ENCODE peak calls at places on chromosomes 1 and 21, in nine cellular contexts. A, Y, F, J, B, K, I, Z and V are unnamed samples.

GRCh38 chr1:17943506-17943905 is 164.1 kb upstream of the IGSF21 start:
- DNase-seq in B (no peak), Z (no peak), A (no peak), J (no peak), Y (no peak), F (no peak), I (no peak), K (no peak), V (no peak)

GRCh38 chr1:227532019-227532619 is 31.2 kb upstream of the ZNF678 start:
- DNase-seq in A (no peak), Z (peak), B (no peak), Y (no peak), I (no peak), F (no peak), K (no peak), J (no peak), V (no peak)

GRCh38 chr1:20584890-20585289 is 4.0 kb upstream of the CDA start:
- DNase-seq in Y (peak), Z (no peak), K (no peak), B (no peak), A (no peak), F (no peak), I (peak), J (no peak), V (no peak)

GRCh38 chr1:195686764-195687163 is 921.5 kb downstream of the KCNT2 start:
- DNase-seq in J (no peak), I (no peak), F (no peak), A (no peak), Y (no peak), K (no peak), Z (no peak), B (no peak), V (no peak)

GRCh38 chr21:38221594-38221993 is 35.2 kb upstream of the KCNJ15 start:
- DNase-seq in J (no peak), K (no peak), Y (no peak), Z (no peak), F (no peak), B (no peak), I (no peak), A (no peak), V (no peak)

GRCh38 chr1:232177438-232177837 is 452.5 kb downstream of the SIPA1L2 start:
- DNase-seq in J (no peak), I (no peak), Y (no peak), F (no peak), Z (no peak), A (no peak), K (no peak), B (no peak), V (no peak)

GRCh38 chr1:179818260-179818659 is 59.3 kb downstream of the TOR1AIP2 start:
- DNase-seq in Z (no peak), B (no peak), A (no peak), K (no peak), Y (no peak), F (no peak), I (no peak), J (no peak), V (no peak)

GRCh38 chr1:52709016-52709415 is 10.9 kb upstream of the COA7 start:
- DNase-seq in B (no peak), J (no peak), Y (no peak), F (no peak), K (no peak), Z (no peak), I (no peak), A (no peak), V (no peak)

GRCh38 chr1:116401646-116402176 is 28.7 kb downstream of the ATP1A1 start:
- DNase-seq in I (no peak), J (no peak), Z (no peak), F (no peak), Y (no peak), B (no peak), A (no peak), K (no peak), V (no peak)

GRCh38 chr21:21458124-21458631 is 460.0 kb downstream of the NCAM2 start:
- DNase-seq in F (no peak), I (no peak), J (no peak), Y (no peak), A (no peak), K (no peak), B (no peak), Z (no peak), V (no peak)

GRCh38 chr1:175201061-175201508 is 8.5 kb upstream of the KIAA0040 start:
- DNase-seq in B (no peak), I (peak), Y (no peak), K (no peak), Z (no peak), A (no peak), F (no peak), J (no peak), V (no peak)

GRCh38 chr1:111454859-111455641 is 5.8 kb downstream of the ATP5PB start:
- DNase-seq in Z (no peak), A (no peak), I (peak), F (peak), J (no peak), Y (no peak), K (no peak), B (no peak), V (no peak)

GRCh38 chr1:93221913-93222312 is 41.4 kb downstream of the CCDC18 start:
- DNase-seq in J (no peak), B (peak), K (no peak), I (peak), A (peak), Z (no peak), Y (no peak), F (no peak), V (no peak)

GRCh38 chr1:166908942-166909341 is 32.9 kb upstream of the TADA1 start:
- DNase-seq in K (no peak), Y (no peak), F (no peak), J (no peak), A (no peak), Z (no peak), I (peak), B (no peak), V (no peak)

GRCh38 chr1:32063261-32063681 is 9.5 kb upstream of the TMEM39B start:
- DNase-seq in B (no peak), I (peak), J (no peak), F (peak), K (no peak), A (peak), Y (peak), Z (no peak), V (no peak)

GRCh38 chr1:173784997-173785396 is 39.5 kb upstream of the DARS2 start:
- DNase-seq in J (no peak), I (no peak), F (no peak), A (no peak), B (no peak), K (no peak), Y (no peak), Z (no peak), V (no peak)

GRCh38 chr1:103129255-103129654 is 20.9 kb upstream of the COL11A1 start:
- DNase-seq in Z (no peak), J (no peak), F (no peak), I (peak), Y (no peak), B (no peak), K (no peak), A (no peak), V (no peak)

GRCh38 chr1:33586111-33586510 is 113.7 kb downstream of the ZSCAN20 start:
- DNase-seq in J (no peak), I (peak), A (no peak), K (no peak), F (no peak), Y (no peak), Z (peak), B (no peak), V (no peak)

DNA sequence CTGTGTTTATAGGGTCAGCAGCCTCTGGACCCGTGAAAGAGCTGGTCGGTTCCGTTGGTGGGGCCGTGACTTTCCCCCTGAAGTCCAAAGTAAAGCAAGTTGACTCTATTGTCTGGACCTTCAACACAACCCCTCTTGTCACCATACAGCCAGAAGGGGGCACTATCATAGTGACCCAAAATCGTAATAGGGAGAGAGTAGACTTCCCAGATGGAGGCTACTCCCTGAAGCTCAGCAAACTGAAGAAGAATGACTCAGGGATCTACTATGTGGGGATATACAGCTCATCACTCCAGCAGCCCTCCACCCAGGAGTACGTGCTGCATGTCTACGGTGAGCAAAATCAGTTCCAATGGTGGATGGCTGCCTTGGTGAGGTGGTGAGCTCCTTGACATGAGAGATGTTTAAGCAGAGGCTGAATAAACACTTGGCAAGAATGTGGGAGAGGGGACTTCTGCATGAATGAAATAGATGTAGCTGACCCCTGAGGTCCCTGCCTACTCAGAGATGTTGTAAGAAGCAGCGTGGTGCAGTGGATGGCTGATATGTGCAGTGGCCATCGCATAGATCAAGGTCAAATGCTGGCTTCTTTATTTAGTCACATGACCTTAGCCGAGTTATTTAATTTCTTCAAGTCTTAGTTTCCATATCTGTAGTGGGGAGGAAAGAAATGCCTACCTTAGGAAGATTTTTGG is 9.3 kb downstream of the SLAMF7 start:
- DNase-seq in B (no peak), Y (peak), I (no peak), J (no peak), Z (peak), A (no peak), K (no peak), F (peak), V (no peak)
- TF ChIP-seq CTCF in B (no peak), Y (peak), I (no peak), J (no peak), Z (peak), A (peak), K (no peak), F (peak), V (no peak)

GRCh38 chr1:25247024-25247828 is at the start of gene RSRP1:
- DNase-seq in Y (peak), I (peak), K (peak), A (peak), F (peak), Z (peak), J (peak), B (peak), V (peak)
- TF ChIP-seq CTCF in Y (no peak), I (no peak), K (no peak), A (no peak), F (no peak), Z (no peak), J (no peak), B (peak), V (no peak)

GRCh38 chr1:8239039-8239305 is 78.9 kb upstream of the SLC45A1 start:
- DNase-seq in Z (peak), F (no peak), B (peak), K (peak), Y (no peak), A (no peak), J (no peak), I (peak), V (no peak)
- TF ChIP-seq CTCF in Z (no peak), F (no peak), B (no peak), K (peak), Y (peak), A (peak), J (no peak), I (peak), V (no peak)

DNA sequence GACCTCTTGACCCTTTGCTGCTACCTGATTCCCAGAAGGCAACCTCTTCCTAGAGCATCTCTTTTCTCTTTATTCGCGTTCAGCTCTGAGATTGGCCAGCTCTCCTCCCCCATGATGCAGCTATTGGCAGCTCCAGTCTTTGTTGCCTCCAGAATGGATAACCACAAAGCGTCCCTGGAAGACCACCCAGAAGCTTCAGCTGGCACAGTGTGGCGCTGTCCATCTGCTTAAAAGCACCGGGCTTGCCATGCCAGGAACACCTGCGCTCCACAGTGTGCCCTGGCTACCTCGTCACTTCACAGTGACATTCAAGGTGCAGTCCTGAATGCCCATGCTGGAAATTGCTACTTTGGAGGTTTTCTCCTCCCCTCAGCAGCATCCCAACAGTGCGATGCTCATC is 353.9 kb downstream of the LMO4 start:
- DNase-seq in I (no peak), B (no peak), A (no peak), K (no peak), J (no peak), Z (no peak), F (no peak), Y (no peak), V (no peak)
- TF ChIP-seq CTCF in I (no peak), B (no peak), A (no peak), K (no peak), J (no peak), Z (no peak), F (no peak), Y (no peak), V (no peak)

DNA sequence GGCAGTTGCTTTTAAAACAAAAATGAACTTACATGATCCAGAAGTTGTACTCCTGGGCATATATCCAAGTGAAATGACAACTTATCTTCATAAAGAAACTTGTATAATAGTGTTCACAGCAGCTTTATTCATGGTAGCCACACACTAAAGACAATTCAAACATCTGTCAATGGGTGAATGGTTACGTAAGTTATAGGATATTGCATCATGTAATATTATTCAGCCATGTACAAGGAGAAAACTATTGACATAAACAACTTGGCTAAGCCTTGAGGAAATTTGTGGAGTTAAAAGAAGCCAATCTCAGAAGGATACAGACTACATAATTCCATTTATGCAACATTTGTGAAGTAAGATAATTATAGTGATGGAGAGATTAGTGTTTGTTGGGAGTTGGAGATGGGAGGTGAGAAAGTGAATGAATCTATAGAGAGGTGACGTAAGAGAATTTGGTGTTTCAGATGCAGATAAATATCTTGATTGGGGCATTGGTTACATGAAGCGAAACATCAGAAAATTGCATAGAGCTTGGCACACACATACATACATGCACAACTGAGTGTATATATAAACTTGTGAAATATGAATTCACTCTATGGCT is 49.9 kb upstream of the GRIK1 start:
- DNase-seq in Y (no peak), I (no peak), B (no peak), J (no peak), F (no peak), Z (no peak), A (no peak), K (no peak), V (no peak)
- TF ChIP-seq CTCF in Y (no peak), I (no peak), B (no peak), J (no peak), F (no peak), Z (no peak), A (no peak), K (no peak), V (no peak)

DNA sequence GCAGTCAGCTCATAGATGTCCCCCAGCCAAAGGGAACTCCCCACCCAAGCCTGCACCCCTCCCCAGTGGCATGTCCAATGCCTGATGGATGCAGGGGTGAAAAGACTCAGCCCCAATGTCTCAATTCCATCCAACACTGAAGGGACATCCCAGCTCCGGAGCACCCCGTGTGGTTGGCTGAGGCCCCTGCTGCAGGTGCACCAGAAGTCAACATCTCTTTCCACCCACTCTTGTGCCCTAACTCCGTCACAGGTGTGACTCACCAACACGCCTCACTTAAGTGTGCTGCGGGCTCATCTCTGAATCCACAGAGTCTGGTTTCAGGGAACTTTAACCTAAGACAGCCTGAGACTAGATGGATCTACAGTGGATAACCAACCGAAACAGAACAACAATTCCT is 40.9 kb upstream of the ZBTB18 start:
- DNase-seq in B (no peak), Y (peak), I (peak), K (no peak), A (no peak), J (no peak), F (no peak), Z (peak), V (no peak)
- TF ChIP-seq CTCF in B (no peak), Y (peak), I (no peak), K (no peak), A (no peak), J (no peak), F (no peak), Z (peak), V (peak)

DNA sequence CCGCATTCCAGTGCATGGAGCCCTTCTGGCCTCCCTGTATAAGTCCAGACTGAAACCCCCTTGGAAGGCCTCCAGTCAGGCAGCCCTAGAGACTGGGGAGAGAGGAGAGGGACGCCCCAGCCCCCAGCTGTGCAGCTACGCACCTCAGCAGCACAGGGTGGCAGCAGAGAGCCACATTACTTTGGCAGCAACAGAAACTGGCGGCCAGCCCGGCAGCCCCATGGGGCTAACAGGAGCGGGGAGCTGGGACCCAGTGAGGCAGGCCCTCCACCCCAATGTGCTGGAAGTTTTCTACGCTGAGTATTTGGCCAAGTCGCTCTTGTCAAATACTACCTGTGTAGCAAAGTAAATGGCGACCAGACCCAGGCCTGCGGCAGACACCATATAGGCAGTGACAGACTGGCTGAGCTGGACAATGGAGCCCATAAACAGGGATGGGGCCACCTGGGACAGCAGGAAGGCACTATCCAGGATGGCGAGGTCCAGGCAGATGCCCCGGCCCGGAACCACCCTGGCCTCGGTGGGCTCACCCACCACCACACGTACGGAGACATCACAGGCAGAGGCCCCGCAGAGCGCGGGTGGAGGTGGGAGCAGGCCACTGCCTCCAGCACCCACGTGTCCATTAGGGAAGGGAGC is 21.2 kb downstream of the SLC45A3 start:
- DNase-seq in Z (no peak), J (peak), B (peak), Y (peak), F (peak), I (peak), A (peak), K (peak), V (peak)
- TF ChIP-seq CTCF in Z (peak), J (peak), B (peak), Y (peak), F (peak), I (peak), A (peak), K (peak), V (peak)

GRCh38 chr1:185720633-185721272 is 13.4 kb upstream of the HMCN1 start:
- DNase-seq in I (peak), B (no peak), A (peak), K (no peak), Y (no peak), Z (peak), J (no peak), F (peak), V (no peak)
- TF ChIP-seq CTCF in I (peak), B (peak), A (peak), K (peak), Y (peak), Z (peak), J (peak), F (peak), V (peak)